ENCODE peak calls at places on chromosomes 4 and X, in four cellular contexts. G is prostate gland, T is GM12892, U is transverse colon. X is an unnamed sample.

GRCh38 chr4:30840571-30840970 is 120.4 kb downstream of the PCDH7 start:
- DNase-seq in T (no peak), U (no peak), G (no peak), X (no peak)

GRCh38 chrX:56563231-56564116 is at the start of gene UBQLN2:
- DNase-seq in T (no peak), U (peak; percentile 85), G (peak; percentile 79), X (peak; percentile 83)

GRCh38 chr4:23788460-23788859 is 101.4 kb downstream of the PPARGC1A start:
- DNase-seq in G (no peak), T (no peak), U (no peak), X (no peak)

GRCh38 chrX:72062890-72063289 is 68.8 kb downstream of the RTL5 start:
- DNase-seq in U (no peak), T (no peak), G (no peak), X (no peak)

GRCh38 chr4:704971-705277 is 708 bp upstream of the PCGF3 start:
- DNase-seq in G (no peak), U (no peak), T (no peak), X (no peak)

GRCh38 chr4:23392860-23393458 is 496.9 kb downstream of the PPARGC1A start:
- DNase-seq in T (no peak), U (no peak), G (no peak), X (no peak)

GRCh38 chrX:1165535-1166196 is 46.8 kb downstream of the CRLF2 start:
- DNase-seq in T (no peak), G (no peak), U (no peak), X (peak; percentile 78)

GRCh38 chr4:86011117-86011516 is 348.7 kb downstream of the MAPK10 start:
- DNase-seq in T (no peak), G (no peak), U (no peak), X (no peak)

GRCh38 chrX:10042055-10042454 is 74.9 kb downstream of the CLDN34 start:
- DNase-seq in G (no peak), U (no peak), T (no peak), X (no peak)

GRCh38 chrX:102746134-102746584 is 25.6 kb downstream of the GPRASP3 start:
- DNase-seq in T (no peak), U (peak; percentile 35), G (peak; percentile 5), X (peak; percentile 74)

GRCh38 chrX:106948641-106949040 is 28.4 kb downstream of the CLDN2 start:
- DNase-seq in G (no peak), T (no peak), U (no peak), X (no peak)

GRCh38 chrX:119237526-119238035 is 1.5 kb downstream of the PGRMC1 start:
- DNase-seq in U (no peak), T (no peak), G (no peak), X (no peak)

GRCh38 chrX:617401-617800 is 13.2 kb upstream of the SHOX start:
- DNase-seq in T (no peak), G (no peak), U (no peak), X (no peak)

GRCh38 chrX:15399901-15400500 is 15.8 kb upstream of the VEGFD start:
- DNase-seq in U (no peak), G (no peak), T (no peak), X (no peak)

GRCh38 chr4:25020240-25020639 is 10.5 kb downstream of the LGI2 start:
- DNase-seq in G (no peak), U (no peak), T (no peak), X (no peak)

DNA sequence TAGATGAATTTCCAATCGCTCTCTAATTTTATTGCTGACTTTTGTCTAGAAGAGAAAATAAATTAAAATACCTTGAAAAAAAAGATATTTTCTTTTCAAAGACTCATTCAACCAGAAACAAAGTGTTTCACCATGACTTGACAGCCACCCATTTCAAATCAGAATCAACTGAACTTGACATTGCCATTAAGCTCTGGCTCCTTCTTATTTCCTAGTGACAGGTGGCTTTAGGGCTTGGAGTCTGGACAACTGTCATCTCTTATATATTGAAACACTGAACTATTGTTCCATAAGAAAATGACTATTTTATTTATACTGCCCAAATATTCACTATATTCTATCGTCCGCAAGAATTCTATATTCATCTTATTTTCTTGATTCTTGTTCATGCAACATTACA is 229.2 kb downstream of the SLC39A8 start:
- DNase-seq in G (no peak), T (no peak), U (no peak), X (no peak)
- TF ChIP-seq POLR2AphosphoS5 in G (no peak), T (no peak), U (no peak), X (no peak)

DNA sequence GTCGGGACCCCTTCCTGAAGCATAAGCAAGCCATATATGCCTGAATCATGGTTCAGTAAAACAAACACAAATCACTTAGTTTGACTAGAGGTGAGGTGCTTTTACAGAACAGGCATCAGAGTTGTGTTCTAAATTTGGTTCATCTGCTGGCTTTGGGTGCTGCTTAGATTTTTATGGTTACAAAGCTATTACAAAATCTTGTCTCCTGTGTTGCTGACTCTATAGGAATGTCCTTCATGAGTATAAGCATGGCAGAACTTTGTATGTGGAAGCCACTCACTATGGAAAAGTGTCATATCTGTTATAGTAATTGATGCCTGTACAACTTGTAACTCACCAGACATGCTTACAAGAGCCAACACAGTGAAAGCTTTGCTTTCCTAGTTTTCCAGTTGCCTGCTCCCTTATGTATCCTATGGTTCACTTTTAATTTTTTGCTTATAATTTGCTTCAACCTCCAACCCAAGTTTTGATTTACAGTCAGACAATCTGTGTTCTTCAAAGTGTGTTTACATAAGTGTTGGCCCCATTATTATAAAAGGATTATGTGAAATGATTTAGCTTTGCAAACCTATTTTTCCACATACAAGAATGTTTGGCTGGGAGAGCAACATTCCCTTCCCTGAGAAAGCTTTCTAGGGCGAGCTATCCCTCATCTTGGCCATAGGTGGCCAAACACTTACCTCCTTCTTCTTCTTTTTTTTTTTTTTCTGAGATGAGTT is 30.0 kb upstream of the CYP2U1 start:
- DNase-seq in G (no peak), T (no peak), U (no peak), X (no peak)
- TF ChIP-seq POLR2AphosphoS5 in G (no peak), T (no peak), U (no peak), X (no peak)

GRCh38 chr4:80184053-80184790 is 13.1 kb upstream of the PRDM8 start:
- DNase-seq in U (peak; percentile 89), G (peak; percentile 87), T (peak; percentile 72), X (peak; percentile 91)
- TF ChIP-seq POLR2AphosphoS5 in U (no peak), G (no peak), T (no peak), X (no peak)

GRCh38 chr4:38688676-38689355 is 24.8 kb downstream of the KLF3 start:
- DNase-seq in U (no peak), G (no peak), T (no peak), X (no peak)
- TF ChIP-seq POLR2AphosphoS5 in U (no peak), G (no peak), T (no peak), X (no peak)

GRCh38 chr4:141133146-141134006 is at the start of gene RNF150:
- DNase-seq in G (peak; percentile 79), U (peak; percentile 58), T (peak; percentile 35), X (peak; percentile 82)
- TF ChIP-seq POLR2AphosphoS5 in G (peak; percentile 54), U (peak; percentile 43), T (no peak), X (no peak)

GRCh38 chrX:136754641-136755040 is 26.1 kb downstream of the ARHGEF6 start:
- DNase-seq in U (no peak), G (peak; percentile 3), T (no peak), X (no peak)

GRCh38 chrX:136747003-136747986 is 33.4 kb downstream of the ARHGEF6 start:
- DNase-seq in G (no peak), U (no peak), T (no peak), X (no peak)

GRCh38 chrX:136750364-136750763 is 30.4 kb downstream of the ARHGEF6 start:
- DNase-seq in T (no peak), G (no peak), U (no peak), X (no peak)

GRCh38 chrX:136755411-136755810 is 25.3 kb downstream of the ARHGEF6 start:
- DNase-seq in G (no peak), T (no peak), U (no peak), X (no peak)

GRCh38 chrX:136752796-136753195 is 27.9 kb downstream of the ARHGEF6 start:
- DNase-seq in T (no peak), U (no peak), G (no peak), X (no peak)
- TF ChIP-seq POLR2AphosphoS5 in T (no peak), U (no peak), G (no peak), X (no peak)

DNA sequence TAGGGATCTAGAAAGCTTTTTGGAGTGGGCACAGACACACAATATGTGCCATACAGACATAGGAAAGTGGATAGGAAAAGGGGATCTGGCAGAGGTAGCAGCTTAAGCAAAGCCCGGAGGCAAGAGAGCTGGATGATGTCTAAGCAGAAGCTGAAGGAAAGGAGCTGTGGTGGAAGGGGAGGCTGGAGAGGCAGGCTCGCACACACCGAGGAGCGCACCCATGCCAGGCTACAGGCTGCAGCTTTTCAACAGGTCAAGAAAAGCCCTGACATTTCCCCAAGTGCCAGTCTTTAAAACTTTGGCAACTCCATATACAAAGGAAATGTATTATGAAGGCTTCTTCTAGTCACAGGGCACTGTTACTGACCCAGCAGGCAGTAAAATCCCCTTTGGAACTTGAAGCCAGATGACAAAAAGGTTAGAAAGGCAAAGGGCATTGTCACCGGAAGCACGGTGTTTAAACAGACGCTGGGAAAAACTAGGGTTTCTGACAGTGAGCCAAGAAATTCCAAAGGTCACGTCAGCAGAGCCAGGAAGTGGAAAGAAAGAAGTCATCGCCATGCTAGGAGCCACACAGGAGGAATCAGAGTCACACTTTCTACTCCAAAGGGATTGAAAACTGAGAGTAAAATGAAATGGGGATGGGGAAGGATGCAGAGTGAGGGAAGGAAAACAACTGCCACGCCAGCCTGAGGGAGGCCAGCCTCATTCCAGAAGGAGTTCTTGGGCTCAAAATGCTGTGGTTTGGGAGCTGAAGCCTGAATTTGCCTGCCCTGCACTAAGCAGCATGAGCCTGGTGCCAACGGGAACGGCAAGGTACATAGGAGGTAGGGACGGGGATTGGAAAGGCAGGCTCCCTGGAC is 67.1 kb downstream of the SOWAHB start:
- DNase-seq in T (no peak), G (no peak), U (peak; percentile 79), X (no peak)
- TF ChIP-seq POLR2AphosphoS5 in T (no peak), G (peak; percentile 9), U (peak; percentile 53), X (no peak)

X was measured in suprapubic skin.